ENCODE peak calls at places on chromosomes 2 and 18, in eight cellular contexts. T is ovary, Q is testis, F is transverse colon, P is body of pancreas, J is breast epithelium, G is endothelial cell of umbilical vein, K is sigmoid colon. Z is an unnamed sample.

GRCh38 chr2:215435809-215436704 is at the start of gene FN1:
- DNase-seq in G (peak; percentile 99), K (peak; percentile 98), T (peak; percentile 94), F (peak; percentile 83), Q (peak; percentile 92), J (peak; percentile 69), P (peak; percentile 78), Z (peak; percentile 41)

GRCh38 chr2:96399342-96400048 is 63.9 kb downstream of the NCAPH start:
- DNase-seq in K (no peak), G (no peak), P (no peak), J (no peak), T (no peak), Q (no peak), F (no peak), Z (no peak)

GRCh38 chr2:71453404-71454220 is at the start of gene DYSF:
- DNase-seq in F (peak; percentile 20), G (no peak), K (peak; percentile 78), J (no peak), P (peak; percentile 38), Q (peak; percentile 27), T (no peak), Z (no peak)

GRCh38 chr2:181540421-181540820 is 83.2 kb downstream of the ITGA4 start:
- DNase-seq in J (no peak), K (no peak), F (no peak), Q (no peak), T (no peak), G (no peak), P (no peak), Z (no peak)

GRCh38 chr2:109439897-109440506 is 173.8 kb downstream of the SEPTIN10 start:
- DNase-seq in F (no peak), J (no peak), P (no peak), G (no peak), Q (no peak), K (peak; percentile 38), T (no peak), Z (no peak)

GRCh38 chr2:226514895-226515294 is 284.7 kb downstream of the IRS1 start:
- DNase-seq in T (no peak), K (no peak), G (no peak), J (no peak), Q (no peak), P (no peak), F (no peak), Z (no peak)

GRCh38 chr2:159150208-159150607 is 136.3 kb downstream of the WDSUB1 start:
- DNase-seq in Q (no peak), P (no peak), J (no peak), K (no peak), G (peak; percentile 86), F (no peak), T (no peak), Z (no peak)

GRCh38 chr2:202278036-202278760 is 12.6 kb downstream of the NOP58 start:
- DNase-seq in P (no peak), Q (no peak), J (no peak), G (peak; percentile 85), F (no peak), K (no peak), T (no peak), Z (no peak)

GRCh38 chr2:66578067-66578852 is 143.3 kb downstream of the MEIS1 start:
- DNase-seq in J (no peak), F (no peak), G (no peak), K (peak; percentile 72), T (peak; percentile 56), P (peak; percentile 86), Q (no peak), Z (no peak)

GRCh38 chr2:237091779-237092436 is 6.2 kb downstream of the COPS8 start:
- DNase-seq in J (no peak), G (no peak), T (no peak), F (no peak), K (peak; percentile 67), P (peak; percentile 21), Q (peak; percentile 42), Z (no peak)

GRCh38 chr18:55264108-55264507 is 304.8 kb upstream of the CCDC68 start:
- DNase-seq in F (no peak), G (peak; percentile 71), Q (no peak), J (no peak), P (no peak), K (no peak), T (no peak), Z (no peak)

GRCh38 chr2:143071185-143071876 is 57.9 kb upstream of the ARHGAP15 start:
- DNase-seq in K (no peak), G (no peak), Q (no peak), J (no peak), T (no peak), F (no peak), P (no peak), Z (no peak)

GRCh38 chr2:9806656-9807055 is 36.6 kb upstream of the TAF1B start:
- DNase-seq in F (no peak), Q (no peak), K (no peak), J (peak; percentile 24), P (no peak), T (no peak), G (no peak), Z (peak; percentile 30)

GRCh38 chr2:172096661-172097547 is 5.8 kb downstream of the DLX2 start:
- DNase-seq in G (peak; percentile 42), T (no peak), K (peak; percentile 62), Q (no peak), J (no peak), F (no peak), P (no peak), Z (no peak)

GRCh38 chr2:32008811-32009478 is 1.9 kb downstream of the MEMO1 start:
- DNase-seq in P (peak; percentile 16), T (no peak), Q (peak; percentile 31), G (peak; percentile 50), F (peak; percentile 16), K (no peak), J (no peak), Z (no peak)

GRCh38 chr2:102806250-102806837 is 44.5 kb downstream of the TMEM182 start:
- DNase-seq in P (peak; percentile 73), J (peak; percentile 64), F (peak; percentile 69), T (peak; percentile 23), G (peak; percentile 79), Q (peak; percentile 81), K (peak; percentile 84), Z (no peak)

GRCh38 chr2:217110550-217110949 is 250.7 kb upstream of the TNP1 start:
- DNase-seq in P (no peak), G (no peak), F (no peak), T (no peak), Q (no peak), K (no peak), J (no peak), Z (no peak)

GRCh38 chr2:5690231-5690630 is 2.0 kb upstream of the SOX11 start:
- DNase-seq in K (no peak), J (no peak), T (no peak), Q (no peak), F (no peak), P (no peak), G (no peak), Z (no peak)

GRCh38 chr2:5689790-5690189 is 2.4 kb upstream of the SOX11 start:
- DNase-seq in P (no peak), Q (no peak), F (no peak), K (no peak), G (no peak), J (no peak), T (no peak), Z (no peak)

GRCh38 chr2:5692561-5693287 is 540 bp downstream of the SOX11 start:
- DNase-seq in T (no peak), G (peak; percentile 1), Q (no peak), K (no peak), F (no peak), P (no peak), J (no peak), Z (no peak)

GRCh38 chr2:5691659-5692529 is at the start of gene SOX11:
- DNase-seq in F (peak; percentile 39), G (no peak), J (no peak), P (no peak), Q (peak; percentile 62), K (peak; percentile 91), T (no peak), Z (no peak)

GRCh38 chr2:5690718-5691658 is 1.2 kb upstream of the SOX11 start:
- DNase-seq in K (no peak), G (no peak), F (no peak), P (no peak), J (no peak), T (no peak), Q (no peak), Z (no peak)
- H3K4me3 ChIP-seq in K (peak overlapping the region; percentile 21), G (no peak overlapping the region), F (no peak overlapping the region), P (no peak overlapping the region), J (peak overlapping the region; percentile 62), T (no peak overlapping the region), Q (peak overlapping the region; percentile 24), Z (no peak overlapping the region)

DNA sequence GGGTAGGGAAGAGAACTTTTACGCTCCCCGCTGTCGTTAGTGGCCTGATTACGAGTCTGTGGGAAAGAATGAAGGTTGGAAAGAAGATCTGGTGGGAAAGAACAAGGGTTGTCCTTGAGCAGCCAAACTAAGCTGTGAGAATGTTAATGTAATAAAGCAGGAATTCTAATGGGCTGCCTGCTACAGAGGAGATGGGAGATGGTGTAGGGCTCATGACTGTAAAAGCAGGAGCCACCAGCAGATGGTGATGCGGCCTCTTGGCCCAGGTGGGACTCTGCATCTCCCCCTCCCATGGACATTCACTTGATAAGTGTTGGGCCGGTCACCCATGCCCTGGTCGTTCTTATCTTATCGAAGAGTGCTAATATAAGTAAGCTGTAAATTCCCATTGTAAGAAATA is 150.0 kb downstream of the NEDD4L start:
- DNase-seq in G (peak; percentile 18), T (no peak), K (no peak), J (no peak), Q (peak; percentile 49), P (peak; percentile 56), F (no peak), Z (no peak)
- H3K4me1 ChIP-seq in G (peaks cover 31% of the 10 kb centered on the region), T (peaks cover 12% of the 10 kb centered on the region), K (peaks cover 16% of the 10 kb centered on the region), J (no peaks in the 10 kb centered on the region), Q (peaks cover 10% of the 10 kb centered on the region), P (peaks cover 45% of the 10 kb centered on the region), F (peaks cover 32% of the 10 kb centered on the region), Z (peaks cover 35% of the 10 kb centered on the region)

DNA sequence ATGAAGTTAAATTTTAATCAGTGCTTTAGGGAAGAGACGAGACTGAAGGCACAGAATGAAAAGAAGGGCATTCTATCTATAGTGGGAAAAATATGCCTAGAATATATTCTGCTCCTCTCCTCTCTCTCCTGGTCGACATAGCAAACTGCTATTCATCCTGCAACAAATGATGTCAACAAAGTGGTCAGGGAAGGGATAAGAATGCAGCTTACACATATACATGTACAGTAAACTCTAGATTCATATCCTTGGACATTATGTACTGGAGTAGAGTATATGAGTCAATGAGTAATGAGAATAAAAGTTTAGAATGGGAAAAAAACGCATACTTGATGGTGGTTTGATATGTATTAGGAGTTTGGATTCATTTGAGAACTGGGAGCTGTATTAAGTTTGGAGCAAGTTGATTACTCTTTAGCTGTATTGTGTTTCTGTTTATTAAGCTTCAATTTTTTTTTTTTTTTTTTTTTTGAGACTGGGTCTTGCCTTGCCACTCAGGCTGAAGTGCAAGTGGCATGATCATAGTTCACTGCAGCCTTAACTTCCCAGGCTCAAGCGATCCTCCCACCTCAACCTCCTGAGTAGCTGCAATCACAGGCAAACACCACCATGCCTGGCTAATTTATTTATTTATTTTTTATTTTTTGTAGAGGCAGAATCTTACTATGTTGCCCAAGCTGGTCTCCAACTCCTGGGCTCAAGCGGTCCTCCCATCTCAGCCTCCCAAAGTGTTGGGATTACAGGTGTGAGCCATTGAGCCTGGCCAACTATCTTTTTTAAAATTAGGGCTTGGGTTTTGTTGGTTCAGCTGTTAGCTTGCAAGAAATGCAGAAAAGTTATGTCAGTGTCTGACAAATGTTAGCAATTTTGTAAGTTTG is 53.8 kb downstream of the STAT1 start:
- DNase-seq in Q (no peak), G (no peak), F (no peak), K (no peak), J (no peak), T (no peak), P (no peak), Z (no peak)
- TF ChIP-seq POLR2A in Q (no peak), G (no peak), F (no peak), K (no peak), J (no peak), T (no peak), P (no peak), Z (no peak)

GRCh38 chr18:12911025-12911927 is 27.2 kb upstream of the PTPN2 start:
- DNase-seq in Q (peak; percentile 33), G (peak; percentile 17), F (peak; percentile 35), K (no peak), J (no peak), T (no peak), P (peak; percentile 7), Z (peak; percentile 54)
- H3K4me3 ChIP-seq in Q (peak overlapping the region; percentile 34), G (no peak overlapping the region), F (no peak overlapping the region), K (no peak overlapping the region), J (peak overlapping the region; percentile 66), T (no peak overlapping the region), P (no peak overlapping the region), Z (peak overlapping the region; percentile 43)